ENCODE peak calls at places on chromosome 21, in six cellular contexts. J, Q, H, L, O and Y are unnamed samples.

GRCh38 chr21:16588433-16588860 is 858.7 kb downstream of the USP25 start:
- DNase-seq in J (peak; percentile 85), Q (peak; percentile 21), H (peak; percentile 59), L (peak; percentile 32), O (no peak), Y (peak; percentile 96)

GRCh38 chr21:15742052-15742451 is 12.3 kb downstream of the USP25 start:
- DNase-seq in J (no peak), Q (no peak), H (no peak), L (no peak), O (no peak), Y (no peak)

GRCh38 chr21:29730281-29730680 is 209.5 kb downstream of the GRIK1 start:
- DNase-seq in J (no peak), Q (no peak), H (no peak), L (no peak), O (no peak), Y (no peak)

GRCh38 chr21:28336299-28336698 is 656.4 kb downstream of the LTN1 start:
- DNase-seq in J (peak; percentile 29), Q (no peak), H (no peak), L (no peak), O (peak; percentile 43), Y (peak; percentile 87)

GRCh38 chr21:33968082-33968997 is 52.7 kb upstream of the ATP5PO start:
- DNase-seq in J (peak; percentile 70), Q (peak; percentile 55), H (no peak), L (no peak), O (peak; percentile 80), Y (peak; percentile 85)

GRCh38 chr21:16241021-16241420 is 511.2 kb downstream of the USP25 start:
- DNase-seq in J (no peak), Q (no peak), H (no peak), L (no peak), O (no peak), Y (peak; percentile 7)

GRCh38 chr21:28345934-28346333 is 646.7 kb downstream of the LTN1 start:
- DNase-seq in J (no peak), Q (no peak), H (no peak), L (no peak), O (no peak), Y (no peak)

GRCh38 chr21:27265492-27265891 is 298.6 kb upstream of the ADAMTS5 start:
- DNase-seq in J (no peak), Q (no peak), H (no peak), L (no peak), O (no peak), Y (no peak)

GRCh38 chr21:34936874-34937563 is 112.1 kb downstream of the RUNX1 start:
- DNase-seq in J (peak; percentile 39), Q (no peak), H (no peak), L (no peak), O (no peak), Y (peak; percentile 48)

GRCh38 chr21:15729674-15730483 is at the start of gene USP25:
- DNase-seq in J (peak; percentile 73), Q (peak; percentile 56), H (peak; percentile 89), L (peak; percentile 82), O (peak; percentile 79), Y (peak; percentile 87)

GRCh38 chr21:28872218-28872617 is 120.5 kb downstream of the LTN1 start:
- DNase-seq in J (peak; percentile 77), Q (no peak), H (no peak), L (no peak), O (no peak), Y (peak; percentile 27)

GRCh38 chr21:43282358-43283120 is 113.7 kb downstream of the CRYAA start:
- DNase-seq in J (no peak), Q (no peak), H (no peak), L (no peak), O (no peak), Y (no peak)

GRCh38 chr21:45972716-45973474 is 8.7 kb upstream of the COL6A1 start:
- DNase-seq in J (no peak), Q (no peak), H (no peak), L (no peak), O (no peak), Y (peak; percentile 92)

GRCh38 chr21:35503646-35504045 is 454.5 kb upstream of the RUNX1 start:
- DNase-seq in J (no peak), Q (no peak), H (no peak), L (no peak), O (no peak), Y (peak; percentile 25)

GRCh38 chr21:21230672-21231071 is 232.5 kb downstream of the NCAM2 start:
- DNase-seq in J (no peak), Q (no peak), H (no peak), L (no peak), O (no peak), Y (peak; percentile 15)

GRCh38 chr21:35475768-35476167 is 426.7 kb upstream of the RUNX1 start:
- DNase-seq in J (no peak), Q (no peak), H (no peak), L (no peak), O (no peak), Y (peak; percentile 54)

GRCh38 chr21:25457411-25457810 is 149.9 kb downstream of the MRPL39 start:
- DNase-seq in J (peak; percentile 66), Q (no peak), H (no peak), L (no peak), O (peak; percentile 61), Y (peak; percentile 56)

GRCh38 chr21:44618909-44619308 is 7.0 kb downstream of the KRTAP10-8 start:
- DNase-seq in J (no peak), Q (no peak), H (no peak), L (no peak), O (peak; percentile 36), Y (no peak)
- H3K4me2 ChIP-seq in J (no peak overlapping the region), Q (no peak overlapping the region), H (no peak overlapping the region), L (no peak overlapping the region), O (peak overlapping the region; percentile 6), Y (no peak overlapping the region)

GRCh38 chr21:32238063-32238462 is 40.8 kb downstream of the MIS18A start:
- DNase-seq in J (no peak), Q (no peak), H (no peak), L (no peak), O (no peak), Y (no peak)

GRCh38 chr21:32240708-32241433 is 38.0 kb downstream of the MIS18A start:
- DNase-seq in J (no peak), Q (no peak), H (no peak), L (no peak), O (no peak), Y (no peak)

GRCh38 chr21:32245971-32246370 is 32.9 kb downstream of the MIS18A start:
- DNase-seq in J (no peak), Q (no peak), H (no peak), L (no peak), O (no peak), Y (no peak)

GRCh38 chr21:32237021-32237420 is 41.8 kb downstream of the MIS18A start:
- DNase-seq in J (no peak), Q (no peak), H (no peak), L (no peak), O (no peak), Y (peak; percentile 38)

GRCh38 chr21:32241434-32241785 is 37.4 kb downstream of the MIS18A start:
- DNase-seq in J (no peak), Q (no peak), H (no peak), L (no peak), O (no peak), Y (no peak)
- H3K4me2 ChIP-seq in J (no peak overlapping the region), Q (no peak overlapping the region), H (no peak overlapping the region), L (no peak overlapping the region), O (no peak overlapping the region), Y (no peak overlapping the region)

GRCh38 chr21:39189857-39190604 is 6.8 kb upstream of the PSMG1 start:
- DNase-seq in J (peak; percentile 53), Q (no peak), H (no peak), L (no peak), O (no peak), Y (peak; percentile 64)
- H3K4me2 ChIP-seq in J (no peak overlapping the region), Q (no peak overlapping the region), H (no peak overlapping the region), L (no peak overlapping the region), O (no peak overlapping the region), Y (peak overlapping the region; percentile 51)

GRCh38 chr21:41726630-41726969 is 40.3 kb downstream of the RIPK4 start:
- DNase-seq in J (no peak), Q (no peak), H (no peak), L (no peak), O (no peak), Y (no peak)

GRCh38 chr21:41727784-41728763 is 38.8 kb downstream of the RIPK4 start:
- DNase-seq in J (no peak), Q (no peak), H (no peak), L (no peak), O (no peak), Y (no peak)

GRCh38 chr21:41726970-41727783 is 39.7 kb downstream of the RIPK4 start:
- DNase-seq in J (peak; percentile 93), Q (peak; percentile 35), H (no peak), L (no peak), O (no peak), Y (peak; percentile 89)

GRCh38 chr21:41726058-41726558 is 40.7 kb downstream of the RIPK4 start:
- DNase-seq in J (no peak), Q (no peak), H (no peak), L (peak; percentile 14), O (no peak), Y (no peak)

DNA sequence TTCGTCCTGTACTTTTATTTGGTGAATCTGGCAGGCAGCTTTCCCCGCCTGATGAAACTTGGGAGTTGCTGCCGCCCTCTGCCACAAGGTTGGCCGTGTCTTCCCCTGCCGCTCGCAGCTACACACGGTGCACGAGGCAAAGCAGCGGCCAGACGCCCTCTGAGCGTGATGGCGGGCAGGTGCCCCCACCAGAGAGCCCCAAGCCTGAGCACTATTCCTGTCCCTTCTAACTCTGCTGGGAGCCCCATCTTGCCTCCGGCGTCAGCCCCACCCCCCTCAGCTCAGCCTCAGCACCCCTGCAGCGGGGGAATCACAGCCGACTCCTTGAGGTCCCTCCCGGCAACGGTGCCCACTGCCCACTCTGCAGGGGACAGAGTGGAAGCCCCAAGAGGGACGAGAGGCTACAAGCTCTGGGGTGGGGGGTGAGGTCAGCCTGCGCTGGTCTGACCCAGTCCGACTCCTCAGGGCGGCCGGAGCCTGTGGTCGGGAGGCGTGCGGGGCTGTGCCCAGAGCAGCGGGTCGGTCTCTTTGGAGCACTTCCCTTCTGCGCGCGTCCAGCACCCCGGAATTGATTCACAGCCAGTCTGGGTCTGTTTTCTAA is 41.3 kb downstream of the RIPK4 start:
- DNase-seq in J (no peak), Q (no peak), H (no peak), L (no peak), O (no peak), Y (no peak)
- H3K4me2 ChIP-seq in J (peak overlapping the region; percentile 20), Q (no peak overlapping the region), H (peak overlapping the region; percentile 74), L (peak overlapping the region; percentile 71), O (no peak overlapping the region), Y (no peak overlapping the region)

GRCh38 chr21:44957047-44957831 is 17.4 kb downstream of the SLX9 start:
- DNase-seq in J (no peak), Q (no peak), H (no peak), L (no peak), O (no peak), Y (no peak)
- H3K4me2 ChIP-seq in J (no peak overlapping the region), Q (no peak overlapping the region), H (no peak overlapping the region), L (no peak overlapping the region), O (no peak overlapping the region), Y (no peak overlapping the region)